ENCODE peak calls at places on chromosomes 7 and 10, in five cellular contexts. One of them, this sample, is unnamed.

GRCh38 chr7:156616269-156617202 is 24.0 kb upstream of the RNF32 start:
- DNase-seq in T47D: no peak
- DNase-seq in GM12864: no peak
- DNase-seq in brain microvascular endothelial cell: no peak
- DNase-seq in adrenal gland: no peak
- DNase-seq in this sample: peak

GRCh38 chr10:60176900-60177299 is 212.8 kb downstream of the ANK3 start:
- DNase-seq in GM12864: no peak
- DNase-seq in T47D: no peak
- DNase-seq in brain microvascular endothelial cell: no peak
- DNase-seq in adrenal gland: no peak
- DNase-seq in this sample: no peak

GRCh38 chr10:117165557-117166419 is 27.7 kb upstream of the VAX1 start:
- DNase-seq in T47D: peak
- DNase-seq in GM12864: no peak
- DNase-seq in adrenal gland: peak
- DNase-seq in brain microvascular endothelial cell: peak
- DNase-seq in this sample: peak

GRCh38 chr10:131231323-131231964 is 80.1 kb downstream of the TCERG1L start:
- DNase-seq in T47D: no peak
- DNase-seq in GM12864: no peak
- DNase-seq in brain microvascular endothelial cell: no peak
- DNase-seq in adrenal gland: no peak
- DNase-seq in this sample: no peak

GRCh38 chr10:122245136-122245535 is 26.0 kb upstream of the BTBD16 start:
- DNase-seq in brain microvascular endothelial cell: no peak
- DNase-seq in T47D: no peak
- DNase-seq in GM12864: no peak
- DNase-seq in adrenal gland: no peak
- DNase-seq in this sample: no peak

GRCh38 chr10:104038958-104039752 is 46.5 kb downstream of the COL17A1 start:
- DNase-seq in T47D: no peak
- DNase-seq in adrenal gland: no peak
- DNase-seq in brain microvascular endothelial cell: no peak
- DNase-seq in GM12864: no peak
- DNase-seq in this sample: no peak

GRCh38 chr7:30630986-30631385 is 36.3 kb downstream of the GARS1 start:
- DNase-seq in brain microvascular endothelial cell: no peak
- DNase-seq in T47D: no peak
- DNase-seq in adrenal gland: no peak
- DNase-seq in GM12864: peak
- DNase-seq in this sample: no peak

GRCh38 chr7:114658188-114658587 is 243.6 kb downstream of the FOXP2 start:
- DNase-seq in adrenal gland: no peak
- DNase-seq in T47D: no peak
- DNase-seq in brain microvascular endothelial cell: no peak
- DNase-seq in GM12864: no peak
- DNase-seq in this sample: no peak

This sample was measured in transverse colon.